ENCODE peak calls at places on chromosome X, in eight cellular contexts. S is HEK293T; Z is AG08396; G is transverse colon; R is small intestine; Y is HTR-8/SVneo; Q is AG04449; H is naive thymus-derived CD8-positive, alpha-beta T cell. O is an unnamed sample.

GRCh38 chrX:145792281-145792680 is 25.3 kb upstream of the SLITRK2 start:
- DNase-seq in S (no peak), Z (no peak), G (no peak), R (no peak), Y (no peak), Q (no peak), H (no peak), O (no peak)

GRCh38 chrX:31604629-31605221 is 532.9 kb upstream of the FTHL17 start:
- DNase-seq in S (no peak), Z (no peak), G (no peak), R (no peak), Y (no peak), Q (no peak), H (no peak), O (no peak)

GRCh38 chrX:103754401-103754800 is 22.2 kb upstream of the PLP1 start:
- DNase-seq in S (no peak), Z (no peak), G (no peak), R (no peak), Y (no peak), Q (no peak), H (no peak), O (no peak)

GRCh38 chrX:8179653-8180052 is 8.6 kb upstream of the VCX2 start:
- DNase-seq in S (no peak), Z (no peak), G (no peak), R (no peak), Y (no peak), Q (no peak), H (no peak), O (no peak)

GRCh38 chrX:69365349-69365748 is 138.8 kb upstream of the NALF2 start:
- DNase-seq in S (no peak), Z (no peak), G (no peak), R (no peak), Y (no peak), Q (no peak), H (no peak), O (no peak)

GRCh38 chrX:135087867-135088266 is 32.5 kb downstream of the ETDB start:
- DNase-seq in S (no peak), Z (no peak), G (no peak), R (no peak), Y (no peak), Q (no peak), H (no peak), O (no peak)

GRCh38 chrX:16610121-16610565 is 39.8 kb upstream of the S100G start:
- DNase-seq in S (no peak), Z (peak), G (no peak), R (no peak), Y (no peak), Q (peak), H (no peak), O (peak)

GRCh38 chrX:100449696-100450606 is 39.9 kb upstream of the PCDH19 start:
- DNase-seq in S (no peak), Z (no peak), G (peak), R (no peak), Y (no peak), Q (no peak), H (no peak), O (no peak)

GRCh38 chrX:40088299-40088625 is 9.5 kb downstream of the BCOR start:
- DNase-seq in S (no peak), Z (no peak), G (no peak), R (no peak), Y (no peak), Q (no peak), H (no peak), O (no peak)

GRCh38 chrX:19953145-19953544 is 37.7 kb downstream of the BCLAF3 start:
- DNase-seq in S (no peak), Z (no peak), G (no peak), R (no peak), Y (no peak), Q (no peak), H (no peak), O (no peak)

O was measured in hepatic stellate cell.